ENCODE peak calls at places on chromosomes 11 and 22, in eight cellular contexts. Q is brain microvascular endothelial cell; A is fibroblast of the aortic adventitia; M is spleen; V is A549; J is CD4-positive, alpha-beta memory T cell; O is BE2C; W is PC-3. K is an unnamed sample.
A peak's percentile ranks its signal among the peaks of the same experiment; 100 is the strongest.

GRCh38 chr22:42180349-42180842 is 49.8 kb upstream of the CYP2D6 start:
- DNase-seq in Q (no peak), A (peak; percentile 22), M (no peak), V (no peak), J (peak; percentile 86), O (no peak), W (no peak), K (no peak)

GRCh38 chr11:44998051-44998450 is 47.4 kb upstream of the TP53I11 start:
- DNase-seq in Q (no peak), A (no peak), M (no peak), V (no peak), J (no peak), O (no peak), W (no peak), K (no peak)

GRCh38 chr11:128453444-128454336 is 133.7 kb downstream of the ETS1 start:
- DNase-seq in Q (peak; percentile 95), A (peak; percentile 98), M (no peak), V (no peak), J (no peak), O (no peak), W (peak; percentile 88), K (no peak)

GRCh38 chr11:118998388-118998717 is 415 bp downstream of the CENATAC start:
- DNase-seq in Q (no peak), A (no peak), M (no peak), V (no peak), J (no peak), O (no peak), W (peak; percentile 11), K (no peak)

GRCh38 chr11:119706029-119706428 is 23.0 kb downstream of the NECTIN1 start:
- DNase-seq in Q (no peak), A (no peak), M (no peak), V (no peak), J (no peak), O (no peak), W (no peak), K (no peak)

GRCh38 chr11:9943346-9944110 is 279.7 kb downstream of the SWAP70 start:
- DNase-seq in Q (peak; percentile 59), A (peak; percentile 97), M (no peak), V (peak; percentile 48), J (no peak), O (no peak), W (no peak), K (no peak)

GRCh38 chr22:46280999-46281623 is 13.3 kb downstream of the TTC38 start:
- DNase-seq in Q (no peak), A (no peak), M (peak; percentile 86), V (no peak), J (no peak), O (no peak), W (no peak), K (peak; percentile 48)

GRCh38 chr11:39209966-39210365 is 2249.5 kb downstream of the LRRC4C start:
- DNase-seq in Q (no peak), A (no peak), M (no peak), V (no peak), J (no peak), O (no peak), W (no peak), K (no peak)

GRCh38 chr11:46066335-46066734 is 54.9 kb downstream of the PHF21A start:
- DNase-seq in Q (no peak), A (no peak), M (no peak), V (no peak), J (no peak), O (no peak), W (peak; percentile 20), K (no peak)

GRCh38 chr11:819943-820649 is 1.4 kb downstream of the PNPLA2 start:
- DNase-seq in Q (no peak), A (peak; percentile 43), M (peak; percentile 99), V (peak; percentile 92), J (peak; percentile 97), O (peak; percentile 61), W (peak; percentile 88), K (peak; percentile 97)

GRCh38 chr11:86761978-86762377 is 38.4 kb upstream of the PRSS23 start:
- DNase-seq in Q (peak; percentile 39), A (peak; percentile 80), M (no peak), V (no peak), J (no peak), O (no peak), W (no peak), K (no peak)

GRCh38 chr11:36628765-36629199 is 30.7 kb upstream of the RAG2 start:
- DNase-seq in Q (no peak), A (no peak), M (no peak), V (no peak), J (no peak), O (peak; percentile 14), W (no peak), K (no peak)

GRCh38 chr11:84981296-84981695 is 645.8 kb downstream of the DLG2 start:
- DNase-seq in Q (peak; percentile 27), A (no peak), M (no peak), V (no peak), J (no peak), O (no peak), W (peak; percentile 22), K (no peak)

GRCh38 chr11:69280994-69281393 is 13.0 kb upstream of the MYEOV start:
- DNase-seq in Q (peak; percentile 85), A (peak; percentile 78), M (peak; percentile 20), V (peak; percentile 79), J (no peak), O (no peak), W (peak; percentile 97), K (no peak)

GRCh38 chr11:65166893-65167292 is 3.1 kb upstream of the SPDYC start:
- DNase-seq in Q (no peak), A (no peak), M (no peak), V (no peak), J (no peak), O (no peak), W (no peak), K (no peak)
- H3K4me3 ChIP-seq in Q (no peak overlapping the region), A (no peak overlapping the region), M (no peak overlapping the region), V (no peak overlapping the region), J (no peak overlapping the region), O (no peak overlapping the region), W (no peak overlapping the region), K (no peak overlapping the region)

DNA sequence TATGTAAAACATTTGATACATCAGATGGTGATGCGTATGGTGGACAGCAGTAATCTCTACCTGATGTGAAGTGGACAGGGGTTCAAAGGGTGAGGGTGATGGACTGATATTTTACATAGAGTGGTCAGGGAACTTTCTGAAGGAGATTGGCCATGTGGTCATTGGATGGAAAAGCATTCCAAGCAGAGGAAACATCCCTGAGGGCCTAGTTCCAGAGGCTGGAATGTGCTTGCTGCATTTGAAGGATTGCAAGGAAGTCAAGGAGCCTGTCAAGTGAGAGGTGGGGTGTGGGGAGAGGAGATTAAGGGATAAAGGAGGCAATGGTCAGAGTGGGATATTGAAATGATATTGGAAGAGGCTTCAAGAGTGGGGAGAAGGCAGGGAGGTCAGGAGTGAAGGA is 151.9 kb upstream of the NTM start:
- DNase-seq in Q (no peak), A (no peak), M (no peak), V (no peak), J (no peak), O (no peak), W (no peak), K (no peak)
- H3K4me3 ChIP-seq in Q (no peak overlapping the region), A (no peak overlapping the region), M (no peak overlapping the region), V (no peak overlapping the region), J (no peak overlapping the region), O (no peak overlapping the region), W (no peak overlapping the region), K (no peak overlapping the region)

GRCh38 chr11:83252941-83253340 is 33.2 kb downstream of the CCDC90B start:
- DNase-seq in Q (no peak), A (no peak), M (no peak), V (no peak), J (no peak), O (no peak), W (no peak), K (no peak)
- H3K4me3 ChIP-seq in Q (no peak overlapping the region), A (no peak overlapping the region), M (no peak overlapping the region), V (no peak overlapping the region), J (no peak overlapping the region), O (no peak overlapping the region), W (no peak overlapping the region), K (no peak overlapping the region)

DNA sequence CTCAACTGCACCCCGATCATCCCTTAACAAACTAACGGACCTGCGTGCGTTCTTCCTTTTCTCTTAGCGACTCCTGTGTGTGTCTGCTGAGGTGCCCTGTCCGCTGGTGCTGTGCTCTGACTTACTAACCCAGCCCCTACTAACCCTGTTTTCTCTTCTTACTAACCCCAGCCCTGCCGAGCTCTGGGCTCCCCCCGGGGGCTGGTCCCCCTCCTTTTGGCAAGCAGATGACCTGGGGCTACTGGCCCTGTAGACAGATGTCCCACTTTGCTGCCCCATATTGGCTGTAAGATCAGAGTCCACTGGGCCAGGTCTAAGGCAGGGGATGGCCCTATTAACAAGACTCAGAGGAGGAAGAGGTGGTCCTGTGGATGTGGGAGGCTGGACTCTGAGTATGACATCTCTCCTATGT is 14.7 kb downstream of the MIAT start:
- DNase-seq in Q (no peak), A (no peak), M (peak; percentile 87), V (no peak), J (no peak), O (no peak), W (no peak), K (no peak)
- H3K4me3 ChIP-seq in Q (peak overlapping the region; percentile 90), A (peak overlapping the region; percentile 79), M (no peak overlapping the region), V (peak overlapping the region; percentile 92), J (peak overlapping the region; percentile 15), O (peak overlapping the region; percentile 97), W (peak overlapping the region; percentile 85), K (peak overlapping the region; percentile 82)

DNA sequence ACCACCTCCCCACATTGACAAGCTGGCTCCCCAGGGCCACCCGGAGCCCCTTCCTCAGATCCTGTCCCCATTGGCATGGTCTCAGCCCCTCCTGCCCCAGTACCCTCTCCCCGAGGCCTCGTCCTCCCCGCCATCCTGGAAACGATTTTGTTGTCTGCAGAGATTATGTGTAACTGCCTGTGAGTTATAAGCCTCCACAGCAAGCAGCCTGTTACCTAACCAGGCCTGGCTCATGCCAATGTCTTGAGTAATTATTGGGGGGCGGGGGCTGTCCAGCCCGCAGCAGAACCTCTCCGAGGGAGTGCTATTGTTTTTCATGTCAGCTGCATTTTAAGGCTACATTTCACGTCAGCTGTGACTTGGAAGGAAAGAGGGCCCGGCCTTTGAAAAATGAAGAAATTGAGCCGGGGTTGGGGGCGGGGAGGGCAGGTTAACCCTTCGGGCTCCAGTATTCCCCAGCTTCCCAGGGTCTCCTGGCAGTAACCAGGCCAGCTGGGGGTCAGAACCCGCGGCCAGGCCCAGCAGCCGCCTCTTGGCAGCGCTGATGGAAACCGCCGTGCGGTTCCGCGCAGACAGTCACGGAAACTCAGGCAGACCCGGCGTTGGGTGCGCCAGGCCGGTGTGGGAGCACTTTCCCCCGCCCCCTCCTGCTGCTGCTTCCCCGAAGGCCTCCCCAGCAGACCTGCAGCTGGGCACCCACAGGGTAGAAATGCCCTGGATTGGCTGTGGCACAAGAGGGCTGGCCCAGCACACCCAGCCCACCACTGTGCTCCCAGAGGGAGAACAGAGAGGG is 59.5 kb downstream of the CDKN1C start:
- DNase-seq in Q (peak; percentile 95), A (peak; percentile 97), M (no peak), V (no peak), J (peak; percentile 1), O (no peak), W (peak; percentile 88), K (peak; percentile 72)
- H3K4me3 ChIP-seq in Q (no peak overlapping the region), A (peak overlapping the region; percentile 42), M (no peak overlapping the region), V (no peak overlapping the region), J (no peak overlapping the region), O (no peak overlapping the region), W (peak overlapping the region; percentile 28), K (peak overlapping the region; percentile 29)

GRCh38 chr11:102280237-102280833 is 36.9 kb upstream of the BIRC3 start:
- DNase-seq in Q (no peak), A (no peak), M (no peak), V (no peak), J (no peak), O (no peak), W (no peak), K (no peak)
- H3K4me3 ChIP-seq in Q (no peak overlapping the region), A (no peak overlapping the region), M (no peak overlapping the region), V (no peak overlapping the region), J (no peak overlapping the region), O (no peak overlapping the region), W (peak overlapping the region; percentile 54), K (no peak overlapping the region)

K was measured in lower lobe of right lung.